ENCODE peak calls at places on chromosomes 1 and 21, in five cellular contexts. F, G, R, D and W are unnamed samples.

GRCh38 chr1:172658871-172659453 is at the start of gene FASLG:
- DNase-seq in G (no peak), D (no peak), R (no peak), F (no peak), W (no peak)

GRCh38 chr1:5516756-5517155 is 475.5 kb downstream of the NPHP4 start:
- DNase-seq in G (no peak), F (no peak), D (no peak), R (no peak), W (no peak)

GRCh38 chr21:35004289-35004688 is 44.8 kb downstream of the RUNX1 start:
- DNase-seq in F (no peak), R (no peak), G (no peak), D (no peak), W (no peak)

GRCh38 chr1:21234779-21235178 is 55.5 kb downstream of the ECE1 start:
- DNase-seq in G (no peak), D (no peak), R (no peak), F (no peak), W (no peak)

GRCh38 chr1:94783342-94784264 is 36.6 kb upstream of the SLC44A3 start:
- DNase-seq in R (no peak), F (no peak), D (peak; percentile 96), G (no peak), W (no peak)

GRCh38 chr1:167601442-167602380 is 28.3 kb upstream of the RCSD1 start:
- DNase-seq in G (no peak), F (no peak), D (peak; percentile 73), R (no peak), W (peak; percentile 12)

GRCh38 chr1:53087332-53088285 is 25.6 kb downstream of the PODN start:
- DNase-seq in G (no peak), R (no peak), F (no peak), D (no peak), W (no peak)

GRCh38 chr1:208242829-208243521 is 1.2 kb downstream of the PLXNA2 start:
- DNase-seq in G (no peak), R (no peak), F (no peak), D (no peak), W (no peak)

GRCh38 chr1:14095001-14095400 is 395.0 kb downstream of the PRDM2 start:
- DNase-seq in G (no peak), F (no peak), R (peak; percentile 46), D (no peak), W (no peak)

GRCh38 chr1:109394591-109395281 is 3.0 kb downstream of the SORT1 start:
- DNase-seq in F (no peak), D (no peak), G (no peak), R (no peak), W (no peak)

GRCh38 chr1:240831922-240832321 is 220.0 kb upstream of the GREM2 start:
- DNase-seq in R (no peak), G (no peak), D (no peak), F (no peak), W (no peak)

GRCh38 chr21:25859264-25859931 is 124.6 kb downstream of the GABPA start:
- DNase-seq in F (no peak), R (no peak), D (no peak), G (no peak), W (no peak)